ENCODE peak calls at places on chromosomes 6 and 20, in four cellular contexts. Z is iris pigment epithelial cell, T is left cardiac atrium, V is fibroblast of mammary gland. N is an unnamed sample.
A peak's percentile ranks its signal among the peaks of the same experiment; 100 is the strongest.

GRCh38 chr20:35664544-35665206 is at the start of the genes CPNE1 and RBM12:
- DNase-seq in T (peak; percentile 92), V (peak; percentile 91), Z (peak; percentile 91), N (peak; percentile 97)

GRCh38 chr20:45445805-45446562 is 23.6 kb upstream of the WFDC2 start:
- DNase-seq in Z (peak; percentile 17), T (no peak), V (peak; percentile 15), N (peak; percentile 45)

GRCh38 chr6:118963003-118963402 is 28.0 kb upstream of the MCM9 start:
- DNase-seq in V (peak; percentile 32), T (no peak), Z (peak; percentile 20), N (peak; percentile 46)

GRCh38 chr20:13671500-13672288 is 33.0 kb upstream of the TASP1 start:
- DNase-seq in V (peak; percentile 92), T (peak; percentile 39), Z (peak; percentile 77), N (peak; percentile 94)

GRCh38 chr6:28542440-28543293 is 17.0 kb downstream of the GPX5 start:
- DNase-seq in Z (peak; percentile 88), T (peak; percentile 52), V (peak; percentile 83), N (peak; percentile 76)

GRCh38 chr20:1022871-1023270 is 20.8 kb upstream of the RSPO4 start:
- DNase-seq in V (no peak), T (no peak), Z (no peak), N (no peak)

GRCh38 chr6:97133071-97133470 is 149.9 kb downstream of the MMS22L start:
- DNase-seq in Z (peak; percentile 11), V (peak; percentile 23), T (no peak), N (peak; percentile 23)

GRCh38 chr20:31751126-31751525 is 12.0 kb downstream of the TPX2 start:
- DNase-seq in V (peak; percentile 90), T (no peak), Z (peak; percentile 77), N (peak; percentile 88)

GRCh38 chr20:20500312-20500711 is 132.4 kb downstream of the INSM1 start:
- DNase-seq in V (no peak), Z (no peak), T (no peak), N (no peak)

GRCh38 chr20:48750941-48751620 is 76.7 kb downstream of the PREX1 start:
- DNase-seq in T (peak; percentile 83), Z (peak; percentile 7), V (no peak), N (no peak)

GRCh38 chr20:6582449-6582848 is 185.0 kb upstream of the BMP2 start:
- DNase-seq in T (no peak), V (no peak), Z (no peak), N (peak; percentile 23)

GRCh38 chr20:56111951-56112730 is 106.8 kb upstream of the CBLN4 start:
- DNase-seq in T (no peak), V (no peak), Z (no peak), N (no peak)

GRCh38 chr20:20710847-20711315 is 1.6 kb downstream of the RALGAPA2 start:
- DNase-seq in Z (no peak), T (no peak), V (no peak), N (no peak)

GRCh38 chr6:2857580-2858337 is 16.1 kb upstream of the SERPINB1 start:
- DNase-seq in V (peak; percentile 53), T (peak; percentile 74), Z (peak; percentile 87), N (no peak)

GRCh38 chr20:54389872-54390271 is 85.5 kb upstream of the DOK5 start:
- DNase-seq in Z (no peak), T (no peak), V (peak; percentile 2), N (no peak)

GRCh38 chr6:147715035-147715434 is 206.5 kb downstream of the SAMD5 start:
- DNase-seq in V (no peak), Z (no peak), T (no peak), N (no peak)

GRCh38 chr6:22904413-22904812 is 335.0 kb downstream of the HDGFL1 start:
- DNase-seq in Z (no peak), T (no peak), V (no peak), N (no peak)

GRCh38 chr6:24644377-24644776 is 1.6 kb downstream of the KIAA0319 start:
- DNase-seq in Z (no peak), T (no peak), V (no peak), N (no peak)

GRCh38 chr20:51529027-51529749 is 13.3 kb downstream of the NFATC2 start:
- DNase-seq in T (no peak), Z (peak; percentile 58), V (peak; percentile 14), N (peak; percentile 13)

GRCh38 chr6:43495409-43495941 is 14.7 kb downstream of the LRRC73 start:
- DNase-seq in Z (no peak), T (no peak), V (peak; percentile 17), N (peak; percentile 46)

GRCh38 chr6:37994238-37994637 is 174.7 kb downstream of the ZFAND3 start:
- DNase-seq in V (peak; percentile 50), Z (peak; percentile 56), T (no peak), N (peak; percentile 70)

N was measured in GM23248.